ENCODE peak calls at places on chromosomes 7 and 10, in four cellular contexts. T, W, A and H are unnamed samples.

GRCh38 chr10:73863039-73863817 is 11.1 kb downstream of the CAMK2G start:
- DNase-seq in A (no peak), T (no peak), W (no peak), H (no peak)

GRCh38 chr7:14720792-14721191 is 181.8 kb downstream of the DGKB start:
- DNase-seq in T (no peak), A (no peak), W (no peak), H (no peak)

GRCh38 chr10:17022898-17023297 is 106.7 kb downstream of the CUBN start:
- DNase-seq in W (peak; percentile 45), A (no peak), T (no peak), H (no peak)

GRCh38 chr10:47247190-47248059 is 52.6 kb upstream of the GDF10 start:
- DNase-seq in T (no peak), W (no peak), A (no peak), H (no peak)

GRCh38 chr10:7696545-7696944 is 6.6 kb upstream of the ITIH2 start:
- DNase-seq in T (no peak), W (peak; percentile 38), A (no peak), H (no peak)

GRCh38 chr7:155860840-155861479 is 48.7 kb upstream of the SHH start:
- DNase-seq in A (peak; percentile 78), W (peak; percentile 43), T (peak; percentile 92), H (no peak)

GRCh38 chr7:51647931-51648351 is 331.3 kb upstream of the COBL start:
- DNase-seq in W (peak; percentile 81), T (no peak), A (peak; percentile 54), H (no peak)

GRCh38 chr10:129761166-129761565 is 202.9 kb downstream of the EBF3 start:
- DNase-seq in A (no peak), T (no peak), W (no peak), H (no peak)

GRCh38 chr7:39622609-39623311 is 612 bp upstream of the RALA start:
- DNase-seq in W (peak; percentile 30), A (no peak), T (no peak), H (no peak)

GRCh38 chr10:119337796-119338432 is 130.5 kb downstream of the GRK5 start:
- DNase-seq in W (peak; percentile 79), T (no peak), A (no peak), H (no peak)

GRCh38 chr7:99994819-99995218 is 19.0 kb upstream of the AZGP1 start:
- DNase-seq in A (no peak), T (no peak), W (no peak), H (no peak)

GRCh38 chr7:99992330-99993037 is 16.7 kb upstream of the AZGP1 start:
- DNase-seq in W (no peak), T (no peak), A (no peak), H (no peak)

GRCh38 chr7:99987846-99988245 is 12.0 kb upstream of the AZGP1 start:
- DNase-seq in A (no peak), W (no peak), T (no peak), H (no peak)

GRCh38 chr7:99984593-99984992 is 8.8 kb upstream of the AZGP1 start:
- DNase-seq in A (no peak), W (no peak), T (no peak), H (no peak)

GRCh38 chr7:99990417-99990816 is 14.6 kb upstream of the AZGP1 start:
- DNase-seq in W (no peak), T (no peak), A (no peak), H (no peak)
- H3K4me3 ChIP-seq in W (no peak overlapping the region), T (no peak overlapping the region), A (no peak overlapping the region), H (no peak overlapping the region)

DNA sequence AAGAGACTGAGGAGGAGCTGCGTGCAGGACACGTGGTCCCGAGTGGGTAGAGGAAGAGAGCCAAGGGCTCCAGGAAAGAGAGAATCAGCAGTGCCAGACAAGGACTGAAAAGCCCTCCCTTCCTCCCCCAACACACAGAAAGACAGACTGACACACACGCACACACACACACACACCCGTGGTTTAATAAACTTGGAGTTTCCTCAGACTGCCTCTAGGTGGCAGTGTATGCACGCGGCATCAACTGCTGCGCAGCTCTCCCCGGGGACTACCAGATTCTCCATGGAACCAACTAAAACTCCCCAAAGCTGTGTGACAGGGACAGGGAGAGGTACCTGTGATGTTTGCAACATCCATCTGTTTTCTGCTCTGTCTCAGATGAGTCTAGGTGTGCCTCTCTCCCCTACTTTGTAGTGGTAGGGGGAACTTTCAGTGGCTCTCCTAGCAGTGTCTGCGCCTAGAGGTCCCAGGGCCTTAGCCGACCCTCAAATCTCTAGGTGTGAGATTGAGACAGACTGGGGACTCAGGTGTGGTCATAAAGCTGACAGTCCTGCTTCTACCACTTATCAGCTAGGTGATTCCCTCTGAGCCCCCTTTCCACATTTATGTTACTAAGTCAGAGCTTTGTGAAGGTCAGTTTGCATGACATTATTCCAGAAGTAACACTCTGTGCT is 9.3 kb upstream of the TSPAN14 start:
- DNase-seq in T (peak; percentile 60), W (peak; percentile 66), A (peak; percentile 57), H (no peak)
- TF ChIP-seq CTCF in T (peak; percentile 73), W (peak; percentile 87), A (peak; percentile 94), H (peak; percentile 90)

GRCh38 chr10:4183761-4184261 is 398.8 kb upstream of the KLF6 start:
- DNase-seq in A (no peak), W (peak; percentile 28), T (no peak), H (no peak)
- H3K36me3 ChIP-seq in A (no peaks in the 10 kb centered on the region), W (no peaks in the 10 kb centered on the region), T (no peaks in the 10 kb centered on the region), H (no peaks in the 10 kb centered on the region)

GRCh38 chr10:116269612-116270011 is 3.4 kb downstream of the GFRA1 start:
- DNase-seq in A (no peak), T (no peak), W (no peak), H (no peak)

GRCh38 chr10:116270691-116271592 is 2.1 kb downstream of the GFRA1 start:
- DNase-seq in A (no peak), W (peak; percentile 15), T (no peak), H (no peak)

GRCh38 chr10:116272497-116273221 is at the start of gene GFRA1:
- DNase-seq in T (no peak), W (peak; percentile 36), A (no peak), H (no peak)

GRCh38 chr10:116274141-116274861 is 1.3 kb upstream of the GFRA1 start:
- DNase-seq in W (peak; percentile 29), T (no peak), A (no peak), H (no peak)

DNA sequence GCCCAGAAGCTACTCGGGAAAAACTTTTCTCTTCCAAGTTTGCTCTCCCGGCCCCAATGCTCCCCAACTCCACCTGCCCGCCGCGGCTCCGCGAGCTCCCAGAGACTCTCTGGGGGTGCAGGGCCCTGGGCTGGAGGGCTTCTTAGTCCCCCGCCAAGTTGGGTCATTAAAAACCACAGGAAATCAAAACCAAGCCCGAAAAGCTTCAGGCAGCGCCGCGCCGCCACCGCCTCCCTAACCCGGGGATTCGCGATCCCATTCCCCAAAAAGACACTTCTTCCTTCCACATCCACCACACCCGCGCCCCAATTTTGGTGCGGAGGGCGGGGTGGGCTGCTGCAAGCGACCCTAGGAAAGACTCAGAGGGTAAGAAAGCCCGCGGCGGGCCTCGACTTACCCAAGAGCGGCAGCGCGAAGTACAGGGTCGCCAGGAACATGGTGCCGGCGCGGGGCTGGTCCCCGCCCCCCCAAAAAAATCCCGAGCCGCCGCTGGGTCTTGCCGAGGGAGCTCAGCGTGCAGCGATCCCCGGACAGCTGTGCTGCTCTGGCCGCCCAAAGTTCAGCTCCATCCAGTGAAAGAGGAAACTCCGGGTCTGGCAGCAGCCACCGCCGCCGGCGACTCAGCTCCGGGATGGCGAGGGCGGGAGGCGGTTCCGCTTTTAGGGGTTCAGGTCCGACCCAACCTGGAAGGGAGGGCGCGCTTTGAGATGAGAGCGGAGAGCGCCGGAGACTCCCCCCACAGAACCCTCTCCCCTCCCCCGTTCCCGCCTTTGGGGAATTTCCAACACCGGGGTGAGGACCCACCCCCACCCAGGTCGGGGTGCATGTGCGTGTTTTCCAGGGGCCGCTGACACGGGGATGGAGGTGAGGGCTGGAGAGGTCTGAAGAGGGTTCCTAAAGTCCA is 1.2 kb downstream of the GFRA1 start:
- DNase-seq in T (no peak), W (peak; percentile 11), A (no peak), H (no peak)
- H3K4me3 ChIP-seq in T (no peak overlapping the region), W (peak overlapping the region; percentile 54), A (no peak overlapping the region), H (peak overlapping the region; percentile 60)

GRCh38 chr7:11726251-11727155 is 105.5 kb downstream of the THSD7A start:
- DNase-seq in W (peak; percentile 86), T (no peak), A (peak; percentile 84), H (peak; percentile 35)
- TF ChIP-seq CTCF in W (no peak), T (no peak), A (no peak), H (no peak)

GRCh38 chr7:139046143-139046542 is 10.3 kb upstream of the ZC3HAV1L start:
- DNase-seq in W (no peak), A (no peak), T (no peak), H (no peak)

GRCh38 chr7:139043823-139044812 is 8.3 kb upstream of the ZC3HAV1L start:
- DNase-seq in A (peak; percentile 51), W (no peak), T (peak; percentile 91), H (no peak)

GRCh38 chr7:139041378-139042053 is 5.7 kb upstream of the ZC3HAV1L start:
- DNase-seq in T (no peak), W (no peak), A (no peak), H (no peak)

GRCh38 chr7:139047970-139048369 is 12.1 kb upstream of the ZC3HAV1L start:
- DNase-seq in W (no peak), T (no peak), A (no peak), H (no peak)

DNA sequence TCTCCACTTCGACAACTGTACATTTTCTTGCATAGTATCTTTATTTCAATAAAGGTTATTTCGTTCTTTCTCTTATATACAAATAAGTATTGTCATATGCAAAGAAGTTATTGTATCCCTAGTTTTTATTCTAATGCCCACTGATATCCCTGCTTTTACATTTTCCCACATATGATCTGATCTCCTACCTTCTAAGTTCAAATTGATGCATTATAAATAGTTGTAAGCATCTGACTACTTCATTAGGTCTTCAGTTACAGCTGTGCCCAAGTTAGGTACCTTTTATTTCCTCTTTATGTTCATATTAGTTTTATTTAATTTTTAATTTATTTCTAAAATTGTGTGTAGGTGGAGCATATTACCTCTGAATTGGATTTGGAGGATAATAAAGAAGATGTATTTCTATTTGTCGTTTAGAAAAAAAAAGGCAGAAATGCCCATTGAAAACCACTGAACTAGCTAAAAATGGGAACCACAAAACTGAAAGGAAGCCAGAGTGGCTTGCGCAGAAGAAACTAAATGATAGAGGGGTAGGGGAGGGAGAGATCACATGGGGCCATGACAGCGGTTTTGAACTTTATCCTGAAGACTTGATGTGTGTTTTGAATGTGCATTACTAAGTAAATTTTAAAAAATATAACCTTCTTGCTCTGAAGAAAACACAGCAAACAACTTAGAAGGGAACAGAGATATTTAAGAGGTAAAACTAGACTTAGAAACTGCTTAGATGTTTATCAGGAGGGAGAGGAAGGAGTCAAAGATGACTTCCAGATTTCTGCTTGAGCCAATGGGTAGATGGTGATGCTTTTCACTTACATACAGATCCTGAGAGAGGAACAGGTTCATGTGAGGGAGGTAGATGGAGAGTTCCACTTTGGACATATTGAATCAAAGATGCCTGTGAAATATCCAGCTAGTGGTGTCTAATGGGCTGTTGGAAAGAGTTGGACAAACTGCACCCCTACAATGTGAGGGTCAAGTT is 9.3 kb upstream of the ZC3HAV1L start:
- DNase-seq in A (no peak), T (no peak), W (no peak), H (no peak)
- H3K36me3 ChIP-seq in A (peaks cover 4% of the 10 kb centered on the region), T (peaks cover 11% of the 10 kb centered on the region), W (peaks cover 5% of the 10 kb centered on the region), H (peaks cover 4% of the 10 kb centered on the region)